ENCODE peak calls at places on chromosomes 13 and 19, in four cellular contexts. T is stimulated activated CD4-positive, alpha-beta T cell treated with anti-CD3 and anti-CD28 coated beads, Interleukin-15, amount 100 ng/mL, for 24 hours; J is activated CD8-positive, alpha-beta memory T cell treated with anti-CD3 and anti-CD28 coated beads for 1 hour; K is activated CD4-positive, alpha-beta T cell treated with anti-CD3 and anti-CD28 coated beads for 1 hour. L is an unnamed sample.

GRCh38 chr13:108897955-108898354 is 268.5 kb downstream of the MYO16 start:
- DNase-seq in T (peak), J (no peak), K (no peak), L (no peak)

GRCh38 chr19:1811472-1811894 is 593 bp downstream of the ATP8B3 start:
- DNase-seq in T (peak), J (peak), K (peak), L (no peak)

GRCh38 chr13:109904218-109904617 is 117.8 kb upstream of the IRS2 start:
- DNase-seq in T (no peak), J (no peak), K (no peak), L (no peak)

GRCh38 chr19:49125025-49125731 is 5.8 kb downstream of the PPFIA3 start:
- DNase-seq in T (no peak), J (no peak), K (no peak), L (no peak)

GRCh38 chr19:45218887-45219780 is 26.1 kb downstream of the EXOC3L2 start:
- DNase-seq in T (no peak), J (no peak), K (no peak), L (no peak)

GRCh38 chr19:19661675-19662251 is 1.7 kb downstream of the ATP13A1 start:
- DNase-seq in T (peak), J (no peak), K (no peak), L (no peak)

GRCh38 chr13:51997641-51998330 is 13.5 kb downstream of the ATP7B start:
- DNase-seq in T (no peak), J (no peak), K (no peak), L (no peak)

GRCh38 chr19:49497047-49497789 is 984 bp downstream of the RPS11 start:
- DNase-seq in T (peak), J (peak), K (peak), L (no peak)

GRCh38 chr19:29491995-29492577 is 33.7 kb upstream of the VSTM2B start:
- DNase-seq in T (no peak), J (no peak), K (no peak), L (no peak)

GRCh38 chr13:46712524-46712923 is 84.4 kb downstream of the ESD start:
- DNase-seq in T (no peak), J (no peak), K (no peak), L (no peak)

GRCh38 chr13:32045963-32046785 is 14.6 kb downstream of the FRY start:
- DNase-seq in T (no peak), J (no peak), K (no peak), L (no peak)

GRCh38 chr19:48926909-48927308 is 6.6 kb upstream of the DHDH start:
- DNase-seq in T (peak), J (no peak), K (no peak), L (no peak)

GRCh38 chr13:99414048-99414995 is 87.0 kb upstream of the TM9SF2 start:
- DNase-seq in T (no peak), J (no peak), K (no peak), L (no peak)

GRCh38 chr19:3783660-3784584 is 2.3 kb downstream of the MATK start:
- DNase-seq in T (peak), J (no peak), K (no peak), L (no peak)

GRCh38 chr13:99796175-99796819 is 175.3 kb downstream of the ZIC5 start:
- DNase-seq in T (peak), J (no peak), K (no peak), L (peak)